ENCODE peak calls at places on chromosomes 4 and X, in eight cellular contexts. L is colonic mucosa, P is retinal pigment epithelial cell, Y is fibroblast of lung, C is fibroblast of villous mesenchyme, B is right atrium auricular region, H is GM23338, W is Peyer's patch. X is an unnamed sample.
A peak's percentile ranks its signal among the peaks of the same experiment; 100 is the strongest.

GRCh38 chr4:139229534-139230039 is 50.4 kb downstream of the MGARP start:
- DNase-seq in Y (peak; percentile 81), H (peak; percentile 79), L (peak; percentile 29), W (no peak), B (no peak), C (peak; percentile 73), P (peak; percentile 26), X (no peak)

GRCh38 chr4:142373610-142374009 is 472.5 kb downstream of the INPP4B start:
- DNase-seq in L (no peak), C (peak; percentile 51), H (no peak), P (no peak), W (no peak), Y (peak; percentile 88), B (no peak), X (no peak)

GRCh38 chrX:135973025-135973547 is 702 bp downstream of the MMGT1 start:
- DNase-seq in W (no peak), B (no peak), P (no peak), H (peak; percentile 1), C (peak; percentile 19), L (peak; percentile 38), Y (peak; percentile 31), X (no peak)

GRCh38 chr4:139535852-139536234 is 20.2 kb downstream of the SETD7 start:
- DNase-seq in L (no peak), B (no peak), H (no peak), P (no peak), W (no peak), C (no peak), Y (peak; percentile 21), X (no peak)

GRCh38 chr4:25180524-25181131 is 20.4 kb upstream of the SEPSECS start:
- DNase-seq in P (no peak), C (peak; percentile 59), L (peak; percentile 24), H (peak; percentile 86), B (no peak), W (no peak), Y (peak; percentile 56), X (no peak)

GRCh38 chr4:110624904-110625494 is 2.1 kb upstream of the PITX2 start:
- DNase-seq in L (no peak), P (no peak), Y (no peak), W (no peak), C (peak; percentile 55), B (no peak), H (no peak), X (no peak)

GRCh38 chrX:46957299-46957698 is 45.1 kb downstream of the JADE3 start:
- DNase-seq in W (no peak), P (peak; percentile 46), H (no peak), C (no peak), B (no peak), L (no peak), Y (no peak), X (no peak)

GRCh38 chr4:97984545-97985131 is 158.6 kb downstream of the STPG2 start:
- DNase-seq in B (no peak), H (peak; percentile 69), W (no peak), L (no peak), Y (no peak), P (no peak), C (no peak), X (no peak)

GRCh38 chr4:169274033-169274432 is 3.3 kb upstream of the SH3RF1 start:
- DNase-seq in H (no peak), B (no peak), Y (no peak), L (no peak), P (no peak), W (no peak), C (no peak), X (no peak)

GRCh38 chr4:84718699-84719098 is 135.8 kb downstream of the CDS1 start:
- DNase-seq in Y (no peak), P (no peak), B (no peak), H (no peak), W (no peak), C (no peak), L (no peak), X (no peak)

GRCh38 chrX:63275127-63275526 is 76.0 kb downstream of the SPIN4 start:
- DNase-seq in W (no peak), P (no peak), H (peak; percentile 47), B (no peak), Y (no peak), L (peak; percentile 38), C (no peak), X (no peak)

GRCh38 chr4:110516106-110516922 is 40.4 kb downstream of the ENPEP start:
- DNase-seq in Y (peak; percentile 63), H (peak; percentile 92), L (peak; percentile 85), W (peak; percentile 73), P (no peak), B (peak; percentile 81), C (peak; percentile 60), X (peak; percentile 58)

GRCh38 chr4:8377103-8378075 is 63.1 kb downstream of the ACOX3 start:
- DNase-seq in C (no peak), H (no peak), Y (no peak), W (peak; percentile 34), P (no peak), B (no peak), L (no peak), X (no peak)

GRCh38 chrX:106959897-106960296 is 39.7 kb downstream of the CLDN2 start:
- DNase-seq in L (no peak), Y (peak; percentile 33), W (no peak), P (no peak), B (no peak), H (peak; percentile 36), C (peak; percentile 43), X (peak; percentile 11)

GRCh38 chr4:111652986-111653385 is 492.3 kb upstream of the FAM241A start:
- DNase-seq in C (no peak), W (no peak), L (no peak), P (no peak), Y (no peak), B (no peak), H (no peak), X (no peak)

GRCh38 chrX:119466970-119467369 is 1.3 kb upstream of the SLC25A5 start:
- DNase-seq in C (no peak), B (no peak), W (no peak), L (no peak), H (no peak), P (no peak), Y (no peak), X (no peak)

GRCh38 chr4:152508386-152508785 is 27.5 kb downstream of the FBXW7 start:
- DNase-seq in P (no peak), W (no peak), L (no peak), C (no peak), Y (no peak), H (no peak), B (no peak), X (no peak)

GRCh38 chrX:40169193-40170086 is 71.7 kb upstream of the BCOR start:
- DNase-seq in L (peak; percentile 79), Y (peak; percentile 81), B (no peak), C (peak; percentile 88), H (peak; percentile 90), P (peak; percentile 81), W (no peak), X (peak; percentile 73)

GRCh38 chrX:43631841-43632240 is 24.3 kb upstream of the MAOA start:
- DNase-seq in H (no peak), W (no peak), P (no peak), C (no peak), B (no peak), Y (no peak), L (no peak), X (no peak)
- TF ChIP-seq CTCF in H (no peak), W (no peak), P (no peak), C (no peak), B (no peak), Y (no peak), L (no peak), X (no peak)

DNA sequence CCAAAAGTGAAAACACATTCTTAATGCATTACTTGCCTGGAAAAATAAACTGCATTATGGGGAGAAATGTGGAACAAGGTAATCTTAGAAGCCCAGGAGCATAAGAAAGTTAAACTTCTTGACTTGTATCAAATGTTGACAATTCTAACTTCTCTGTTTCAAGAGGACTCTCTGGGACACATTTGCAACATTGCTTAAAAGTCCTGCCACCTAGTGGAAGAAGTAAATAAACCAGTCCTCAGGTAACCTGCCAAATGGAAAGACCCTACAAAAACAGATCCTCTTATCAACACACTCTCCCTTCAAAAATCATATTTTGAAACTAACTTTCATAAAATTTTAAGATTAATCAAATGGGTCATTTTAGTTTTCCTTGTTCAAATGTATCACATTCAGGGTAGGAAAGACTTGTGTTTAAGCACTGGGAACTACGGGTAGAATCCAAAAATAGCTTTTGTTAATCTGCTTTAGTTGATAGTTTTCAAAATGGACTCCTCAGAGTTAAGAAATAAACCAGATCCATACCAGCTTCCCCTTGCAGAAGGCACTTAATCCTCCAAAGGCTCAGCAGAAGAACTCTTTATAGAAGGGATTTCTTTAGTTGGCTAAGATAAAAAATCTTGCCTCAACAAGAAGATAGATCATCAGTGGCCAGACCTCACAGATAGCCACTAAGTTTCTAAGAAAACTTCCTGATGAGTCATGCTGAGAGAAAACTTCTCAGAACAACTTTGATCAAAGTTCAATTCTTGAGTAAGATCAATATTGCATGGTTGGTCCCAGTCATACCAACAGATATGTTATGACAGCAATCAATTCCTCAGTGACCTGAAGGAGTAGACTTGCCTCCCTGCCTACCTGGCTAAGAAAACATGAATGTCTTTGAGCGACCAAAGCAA is 141.7 kb downstream of the HHIP start:
- DNase-seq in P (no peak), W (no peak), Y (peak; percentile 67), L (no peak), H (peak; percentile 76), C (peak; percentile 47), B (no peak), X (no peak)
- TF ChIP-seq CTCF in P (peak; percentile 69), W (no peak), Y (peak; percentile 55), L (peak; percentile 36), H (peak; percentile 85), C (peak; percentile 54), B (peak; percentile 16), X (no peak)

GRCh38 chr4:128583753-128584712 is 225.5 kb upstream of the JADE1 start:
- DNase-seq in W (no peak), L (no peak), H (no peak), Y (peak; percentile 74), C (peak; percentile 86), P (no peak), B (no peak), X (no peak)
- TF ChIP-seq CTCF in W (no peak), L (no peak), H (no peak), Y (peak; percentile 23), C (peak; percentile 26), P (no peak), B (no peak), X (no peak)

GRCh38 chr4:5882947-5883346 is 9.9 kb downstream of the CRMP1 start:
- DNase-seq in P (no peak), Y (no peak), C (no peak), B (no peak), L (no peak), W (no peak), H (no peak), X (no peak)
- TF ChIP-seq CTCF in P (no peak), Y (no peak), C (no peak), B (no peak), L (no peak), W (no peak), H (no peak), X (no peak)

GRCh38 chrX:31293409-31293808 is 221.6 kb upstream of the FTHL17 start:
- DNase-seq in B (no peak), C (no peak), P (no peak), Y (no peak), L (no peak), W (no peak), H (no peak), X (no peak)
- TF ChIP-seq CTCF in B (no peak), C (peak; percentile 11), P (peak; percentile 17), Y (no peak), L (no peak), W (no peak), H (peak; percentile 42), X (no peak)